ENCODE peak calls at places on chromosomes 11 and 22, in eight cellular contexts. Z is EH, G is NCI-H510A treated with DMSO at 0.1 percent for 48 hours, U is progenitor cell of endocrine pancreas, K is renal cortical epithelial cell, M is NCI-H2029 treated with DMSO at 0.1 percent for 48 hours, E is body of pancreas, Y is NCI-H1436. T is an unnamed sample.
A peak's percentile ranks its signal among the peaks of the same experiment; 100 is the strongest.

GRCh38 chr11:69417211-69418085 is 64.0 kb upstream of the LINC01488 start:
- DNase-seq in Z (no peak), G (no peak), U (peak; percentile 67), K (no peak), M (no peak), E (peak; percentile 49), Y (no peak), T (peak; percentile 33)

GRCh38 chr22:44412136-44412731 is 85.8 kb downstream of the RTL6 start:
- DNase-seq in Z (no peak), G (no peak), U (no peak), K (no peak), M (no peak), E (no peak), Y (no peak), T (no peak)

GRCh38 chr11:111541209-111542061 is 915 bp downstream of the LAYN start:
- DNase-seq in Z (peak; percentile 98), G (no peak), U (no peak), K (no peak), M (no peak), E (peak; percentile 23), Y (no peak), T (peak; percentile 54)

GRCh38 chr22:48950151-48950915 is 877.3 kb downstream of the BRD1 start:
- DNase-seq in Z (no peak), G (no peak), U (no peak), K (no peak), M (no peak), E (no peak), Y (no peak), T (no peak)

GRCh38 chr22:24450600-24450999 is 23.2 kb downstream of the ADORA2A start:
- DNase-seq in Z (no peak), G (no peak), U (no peak), K (no peak), M (no peak), E (no peak), Y (peak; percentile 21), T (peak; percentile 31)

GRCh38 chr11:117212697-117213355 is 13.7 kb downstream of the TAGLN start:
- DNase-seq in Z (no peak), G (no peak), U (no peak), K (no peak), M (no peak), E (no peak), Y (no peak), T (no peak)

GRCh38 chr22:39180566-39180965 is 28.1 kb upstream of the CBX7 start:
- DNase-seq in Z (no peak), G (no peak), U (no peak), K (no peak), M (no peak), E (no peak), Y (no peak), T (no peak)

GRCh38 chr11:94762995-94763394 is 5.2 kb upstream of the AMOTL1 start:
- DNase-seq in Z (no peak), G (no peak), U (no peak), K (no peak), M (no peak), E (no peak), Y (no peak), T (no peak)

GRCh38 chr22:49133541-49133940 is 694.1 kb downstream of the BRD1 start:
- DNase-seq in Z (no peak), G (no peak), U (no peak), K (no peak), M (no peak), E (no peak), Y (no peak), T (no peak)

GRCh38 chr22:47082505-47082904 is 320.1 kb downstream of the TBC1D22A start:
- DNase-seq in Z (no peak), G (no peak), U (no peak), K (no peak), M (no peak), E (no peak), Y (no peak), T (no peak)

GRCh38 chr11:96741068-96741467 is 351.3 kb downstream of the JRKL start:
- DNase-seq in Z (peak; percentile 73), G (no peak), U (no peak), K (no peak), M (no peak), E (no peak), Y (no peak), T (no peak)

GRCh38 chr22:19612866-19613572 is 88.8 kb upstream of the CLDN5 start:
- DNase-seq in Z (no peak), G (no peak), U (no peak), K (no peak), M (no peak), E (no peak), Y (no peak), T (no peak)

GRCh38 chr11:9206496-9206895 is 58.7 kb downstream of the DENND5A start:
- DNase-seq in Z (peak; percentile 88), G (no peak), U (no peak), K (no peak), M (no peak), E (no peak), Y (no peak), T (peak; percentile 65)

T was measured in fibroblast of villous mesenchyme.